ENCODE peak calls at places on chromosomes 5 and 9, in ten cellular contexts. One of them, this sample, is unnamed.
A peak's percentile ranks its signal among the peaks of the same experiment; 100 is the strongest.

GRCh38 chr5:95760291-95761191 is 29.4 kb downstream of the RHOBTB3 start:
- DNase-seq in DND-41: peak; percentile 29
- DNase-seq in A549: no peak
- DNase-seq in small intestine: peak; percentile 64
- DNase-seq in CD4-positive, alpha-beta T cell: no peak
- DNase-seq in cardiac muscle cell: no peak
- DNase-seq in sigmoid colon: no peak
- DNase-seq in A673: peak; percentile 45
- DNase-seq in GM23248: peak; percentile 93
- DNase-seq in fibroblast of lung: peak; percentile 100
- DNase-seq in this sample: no peak

GRCh38 chr9:87381050-87381711 is 116.5 kb upstream of the DAPK1 start:
- DNase-seq in DND-41: no peak
- DNase-seq in A549: no peak
- DNase-seq in small intestine: no peak
- DNase-seq in CD4-positive, alpha-beta T cell: no peak
- DNase-seq in cardiac muscle cell: no peak
- DNase-seq in sigmoid colon: no peak
- DNase-seq in A673: no peak
- DNase-seq in GM23248: peak; percentile 62
- DNase-seq in fibroblast of lung: peak; percentile 91
- DNase-seq in this sample: no peak

GRCh38 chr9:35490155-35490909 is 421 bp downstream of the RUSC2 start:
- DNase-seq in DND-41: no peak
- DNase-seq in A549: peak; percentile 53
- DNase-seq in small intestine: peak; percentile 34
- DNase-seq in CD4-positive, alpha-beta T cell: no peak
- DNase-seq in cardiac muscle cell: peak; percentile 27
- DNase-seq in sigmoid colon: peak; percentile 72
- DNase-seq in A673: peak; percentile 14
- DNase-seq in GM23248: peak; percentile 30
- DNase-seq in fibroblast of lung: no peak
- DNase-seq in this sample: no peak

GRCh38 chr5:165981721-165982120 is 2309.7 kb upstream of the WWC1 start:
- DNase-seq in DND-41: no peak
- DNase-seq in A549: no peak
- DNase-seq in small intestine: no peak
- DNase-seq in CD4-positive, alpha-beta T cell: no peak
- DNase-seq in cardiac muscle cell: no peak
- DNase-seq in sigmoid colon: no peak
- DNase-seq in A673: no peak
- DNase-seq in GM23248: no peak
- DNase-seq in fibroblast of lung: no peak
- DNase-seq in this sample: no peak

GRCh38 chr5:124745367-124746251 is 830 bp downstream of the ZNF608 start:
- DNase-seq in DND-41: no peak
- DNase-seq in A549: no peak
- DNase-seq in small intestine: peak; percentile 54
- DNase-seq in CD4-positive, alpha-beta T cell: no peak
- DNase-seq in cardiac muscle cell: peak; percentile 56
- DNase-seq in sigmoid colon: no peak
- DNase-seq in A673: no peak
- DNase-seq in GM23248: peak; percentile 62
- DNase-seq in fibroblast of lung: peak; percentile 72
- DNase-seq in this sample: no peak

GRCh38 chr5:149611327-149611726 is 30.0 kb downstream of the ARHGEF37 start:
- DNase-seq in DND-41: no peak
- DNase-seq in A549: no peak
- DNase-seq in small intestine: peak; percentile 90
- DNase-seq in CD4-positive, alpha-beta T cell: no peak
- DNase-seq in cardiac muscle cell: no peak
- DNase-seq in sigmoid colon: peak; percentile 76
- DNase-seq in A673: no peak
- DNase-seq in GM23248: peak; percentile 68
- DNase-seq in fibroblast of lung: peak; percentile 80
- DNase-seq in this sample: no peak

GRCh38 chr9:71876829-71877228 is 34.2 kb downstream of the ABHD17B start:
- DNase-seq in DND-41: no peak
- DNase-seq in A549: no peak
- DNase-seq in small intestine: no peak
- DNase-seq in CD4-positive, alpha-beta T cell: no peak
- DNase-seq in cardiac muscle cell: no peak
- DNase-seq in sigmoid colon: no peak
- DNase-seq in A673: no peak
- DNase-seq in GM23248: no peak
- DNase-seq in fibroblast of lung: no peak
- DNase-seq in this sample: no peak

GRCh38 chr9:126491256-126491879 is 122.4 kb upstream of the LMX1B start:
- DNase-seq in DND-41: peak; percentile 56
- DNase-seq in A549: no peak
- DNase-seq in small intestine: peak; percentile 61
- DNase-seq in CD4-positive, alpha-beta T cell: no peak
- DNase-seq in cardiac muscle cell: peak; percentile 76
- DNase-seq in sigmoid colon: no peak
- DNase-seq in A673: peak; percentile 75
- DNase-seq in GM23248: peak; percentile 81
- DNase-seq in fibroblast of lung: peak; percentile 46
- DNase-seq in this sample: no peak

GRCh38 chr9:101582593-101582992 is 12.2 kb downstream of the PPP3R2 start:
- DNase-seq in DND-41: no peak
- DNase-seq in A549: no peak
- DNase-seq in small intestine: no peak
- DNase-seq in CD4-positive, alpha-beta T cell: no peak
- DNase-seq in cardiac muscle cell: no peak
- DNase-seq in sigmoid colon: no peak
- DNase-seq in A673: no peak
- DNase-seq in GM23248: peak; percentile 89
- DNase-seq in fibroblast of lung: peak; percentile 40
- DNase-seq in this sample: no peak

GRCh38 chr5:92086059-92086811 is 703.1 kb upstream of the ARRDC3 start:
- DNase-seq in DND-41: no peak
- DNase-seq in A549: no peak
- DNase-seq in small intestine: no peak
- DNase-seq in CD4-positive, alpha-beta T cell: no peak
- DNase-seq in cardiac muscle cell: no peak
- DNase-seq in sigmoid colon: no peak
- DNase-seq in A673: no peak
- DNase-seq in GM23248: no peak
- DNase-seq in fibroblast of lung: no peak
- DNase-seq in this sample: no peak

GRCh38 chr5:149126898-149127297 is 14.4 kb upstream of the ABLIM3 start:
- DNase-seq in DND-41: no peak
- DNase-seq in A549: no peak
- DNase-seq in small intestine: no peak
- DNase-seq in CD4-positive, alpha-beta T cell: no peak
- DNase-seq in cardiac muscle cell: no peak
- DNase-seq in sigmoid colon: no peak
- DNase-seq in A673: no peak
- DNase-seq in GM23248: no peak
- DNase-seq in fibroblast of lung: no peak
- DNase-seq in this sample: no peak

GRCh38 chr5:36492998-36493655 is 113.3 kb upstream of the SLC1A3 start:
- DNase-seq in DND-41: no peak
- DNase-seq in A549: no peak
- DNase-seq in small intestine: no peak
- DNase-seq in CD4-positive, alpha-beta T cell: no peak
- DNase-seq in cardiac muscle cell: no peak
- DNase-seq in sigmoid colon: no peak
- DNase-seq in A673: no peak
- DNase-seq in GM23248: peak; percentile 46
- DNase-seq in fibroblast of lung: peak; percentile 82
- DNase-seq in this sample: no peak

GRCh38 chr5:150960791-150961396 is 56.1 kb upstream of the ZNF300 start:
- DNase-seq in DND-41: no peak
- DNase-seq in A549: no peak
- DNase-seq in small intestine: no peak
- DNase-seq in CD4-positive, alpha-beta T cell: no peak
- DNase-seq in cardiac muscle cell: no peak
- DNase-seq in sigmoid colon: no peak
- DNase-seq in A673: no peak
- DNase-seq in GM23248: no peak
- DNase-seq in fibroblast of lung: peak; percentile 2
- DNase-seq in this sample: no peak
- H3K9me3 ChIP-seq in DND-41: peaks cover 33% of the 10 kb centered on the region
- H3K9me3 ChIP-seq in A549: peaks cover 34% of the 10 kb centered on the region
- H3K9me3 ChIP-seq in small intestine: no peaks in the 10 kb centered on the region
- H3K9me3 ChIP-seq in CD4-positive, alpha-beta T cell: peaks cover 14% of the 10 kb centered on the region
- H3K9me3 ChIP-seq in cardiac muscle cell: peaks cover 6% of the 10 kb centered on the region
- H3K9me3 ChIP-seq in sigmoid colon: no peaks in the 10 kb centered on the region
- H3K9me3 ChIP-seq in A673: peaks cover 21% of the 10 kb centered on the region
- H3K9me3 ChIP-seq in GM23248: peaks cover 4% of the 10 kb centered on the region
- H3K9me3 ChIP-seq in fibroblast of lung: no peaks in the 10 kb centered on the region
- H3K9me3 ChIP-seq in this sample: no peaks in the 10 kb centered on the region

GRCh38 chr5:13648822-13649221 is 295.7 kb downstream of the DNAH5 start:
- DNase-seq in DND-41: no peak
- DNase-seq in A549: no peak
- DNase-seq in small intestine: no peak
- DNase-seq in CD4-positive, alpha-beta T cell: no peak
- DNase-seq in cardiac muscle cell: peak; percentile 17
- DNase-seq in sigmoid colon: no peak
- DNase-seq in A673: no peak
- DNase-seq in GM23248: peak; percentile 30
- DNase-seq in fibroblast of lung: peak; percentile 6
- DNase-seq in this sample: no peak
- H3K9me3 ChIP-seq in DND-41: no peaks in the 10 kb centered on the region
- H3K9me3 ChIP-seq in A549: no peaks in the 10 kb centered on the region
- H3K9me3 ChIP-seq in small intestine: no peaks in the 10 kb centered on the region
- H3K9me3 ChIP-seq in CD4-positive, alpha-beta T cell: peaks cover 3% of the 10 kb centered on the region
- H3K9me3 ChIP-seq in cardiac muscle cell: no peaks in the 10 kb centered on the region
- H3K9me3 ChIP-seq in sigmoid colon: no peaks in the 10 kb centered on the region
- H3K9me3 ChIP-seq in A673: peaks cover 3% of the 10 kb centered on the region
- H3K9me3 ChIP-seq in GM23248: no peaks in the 10 kb centered on the region
- H3K9me3 ChIP-seq in fibroblast of lung: no peaks in the 10 kb centered on the region
- H3K9me3 ChIP-seq in this sample: no peaks in the 10 kb centered on the region

GRCh38 chr5:179080724-179081123 is 20.6 kb downstream of the ZNF354C start:
- DNase-seq in DND-41: no peak
- DNase-seq in A549: no peak
- DNase-seq in small intestine: no peak
- DNase-seq in CD4-positive, alpha-beta T cell: no peak
- DNase-seq in cardiac muscle cell: no peak
- DNase-seq in sigmoid colon: no peak
- DNase-seq in A673: no peak
- DNase-seq in GM23248: no peak
- DNase-seq in fibroblast of lung: no peak
- DNase-seq in this sample: no peak
- H3K9me3 ChIP-seq in DND-41: peaks cover 20% of the 10 kb centered on the region
- H3K9me3 ChIP-seq in A549: peaks cover 93% of the 10 kb centered on the region
- H3K9me3 ChIP-seq in small intestine: peaks cover 3% of the 10 kb centered on the region
- H3K9me3 ChIP-seq in CD4-positive, alpha-beta T cell: peaks cover 98% of the 10 kb centered on the region
- H3K9me3 ChIP-seq in cardiac muscle cell: no peaks in the 10 kb centered on the region
- H3K9me3 ChIP-seq in sigmoid colon: peaks cover 65% of the 10 kb centered on the region
- H3K9me3 ChIP-seq in A673: peaks cover 87% of the 10 kb centered on the region
- H3K9me3 ChIP-seq in GM23248: peaks cover 46% of the 10 kb centered on the region
- H3K9me3 ChIP-seq in fibroblast of lung: peaks cover 17% of the 10 kb centered on the region
- H3K9me3 ChIP-seq in this sample: peaks cover 77% of the 10 kb centered on the region

DNA sequence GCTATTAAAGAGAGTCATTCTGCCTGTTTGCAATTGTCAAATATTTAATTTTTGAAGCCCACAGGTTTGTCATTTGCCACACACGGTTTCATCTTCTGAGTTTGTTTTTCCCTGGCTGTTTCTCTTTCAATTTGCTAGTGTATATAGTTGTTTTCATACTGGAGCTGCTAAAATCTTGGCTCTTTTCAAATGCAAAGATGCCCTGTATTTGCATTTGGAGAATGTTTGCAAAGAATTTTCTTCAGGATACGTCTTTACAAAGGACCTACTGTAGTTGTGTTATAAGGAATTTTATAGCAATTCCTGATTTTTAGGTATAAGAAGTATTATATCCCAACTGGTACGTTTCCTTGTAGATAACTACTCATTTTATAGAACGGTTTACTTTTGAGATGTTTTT is 48.0 kb downstream of the IZUMO3 start:
- DNase-seq in DND-41: no peak
- DNase-seq in A549: no peak
- DNase-seq in small intestine: no peak
- DNase-seq in CD4-positive, alpha-beta T cell: no peak
- DNase-seq in cardiac muscle cell: no peak
- DNase-seq in sigmoid colon: no peak
- DNase-seq in A673: no peak
- DNase-seq in GM23248: no peak
- DNase-seq in fibroblast of lung: no peak
- DNase-seq in this sample: no peak
- H3K9me3 ChIP-seq in DND-41: no peaks in the 10 kb centered on the region
- H3K9me3 ChIP-seq in A549: no peaks in the 10 kb centered on the region
- H3K9me3 ChIP-seq in small intestine: no peaks in the 10 kb centered on the region
- H3K9me3 ChIP-seq in CD4-positive, alpha-beta T cell: no peaks in the 10 kb centered on the region
- H3K9me3 ChIP-seq in cardiac muscle cell: no peaks in the 10 kb centered on the region
- H3K9me3 ChIP-seq in sigmoid colon: no peaks in the 10 kb centered on the region
- H3K9me3 ChIP-seq in A673: no peaks in the 10 kb centered on the region
- H3K9me3 ChIP-seq in GM23248: no peaks in the 10 kb centered on the region
- H3K9me3 ChIP-seq in fibroblast of lung: no peaks in the 10 kb centered on the region
- H3K9me3 ChIP-seq in this sample: no peaks in the 10 kb centered on the region

GRCh38 chr5:77631166-77631582 is 7.3 kb downstream of the OTP start:
- DNase-seq in DND-41: no peak
- DNase-seq in A549: no peak
- DNase-seq in small intestine: no peak
- DNase-seq in CD4-positive, alpha-beta T cell: no peak
- DNase-seq in cardiac muscle cell: no peak
- DNase-seq in sigmoid colon: no peak
- DNase-seq in A673: no peak
- DNase-seq in GM23248: no peak
- DNase-seq in fibroblast of lung: no peak
- DNase-seq in this sample: no peak

GRCh38 chr5:77629553-77630245 is 8.8 kb downstream of the OTP start:
- DNase-seq in DND-41: no peak
- DNase-seq in A549: no peak
- DNase-seq in small intestine: no peak
- DNase-seq in CD4-positive, alpha-beta T cell: no peak
- DNase-seq in cardiac muscle cell: no peak
- DNase-seq in sigmoid colon: no peak
- DNase-seq in A673: no peak
- DNase-seq in GM23248: peak; percentile 22
- DNase-seq in fibroblast of lung: no peak
- DNase-seq in this sample: no peak

GRCh38 chr5:77635073-77635472 is 3.4 kb downstream of the OTP start:
- DNase-seq in DND-41: no peak
- DNase-seq in A549: no peak
- DNase-seq in small intestine: no peak
- DNase-seq in CD4-positive, alpha-beta T cell: no peak
- DNase-seq in cardiac muscle cell: no peak
- DNase-seq in sigmoid colon: no peak
- DNase-seq in A673: no peak
- DNase-seq in GM23248: no peak
- DNase-seq in fibroblast of lung: no peak
- DNase-seq in this sample: no peak

GRCh38 chr5:77630246-77631165 is 8.0 kb downstream of the OTP start:
- DNase-seq in DND-41: no peak
- DNase-seq in A549: peak; percentile 85
- DNase-seq in small intestine: peak; percentile 34
- DNase-seq in CD4-positive, alpha-beta T cell: peak; percentile 27
- DNase-seq in cardiac muscle cell: peak; percentile 75
- DNase-seq in sigmoid colon: no peak
- DNase-seq in A673: peak; percentile 69
- DNase-seq in GM23248: peak; percentile 72
- DNase-seq in fibroblast of lung: peak; percentile 15
- DNase-seq in this sample: no peak

GRCh38 chr5:77632526-77633268 is 5.8 kb downstream of the OTP start:
- DNase-seq in DND-41: no peak
- DNase-seq in A549: no peak
- DNase-seq in small intestine: no peak
- DNase-seq in CD4-positive, alpha-beta T cell: no peak
- DNase-seq in cardiac muscle cell: no peak
- DNase-seq in sigmoid colon: no peak
- DNase-seq in A673: no peak
- DNase-seq in GM23248: no peak
- DNase-seq in fibroblast of lung: no peak
- DNase-seq in this sample: no peak
- H3K9me3 ChIP-seq in DND-41: peaks cover 8% of the 10 kb centered on the region
- H3K9me3 ChIP-seq in A549: no peaks in the 10 kb centered on the region
- H3K9me3 ChIP-seq in small intestine: peaks cover 2% of the 10 kb centered on the region
- H3K9me3 ChIP-seq in CD4-positive, alpha-beta T cell: peaks cover 22% of the 10 kb centered on the region
- H3K9me3 ChIP-seq in cardiac muscle cell: no peaks in the 10 kb centered on the region
- H3K9me3 ChIP-seq in sigmoid colon: no peaks in the 10 kb centered on the region
- H3K9me3 ChIP-seq in A673: no peaks in the 10 kb centered on the region
- H3K9me3 ChIP-seq in GM23248: no peaks in the 10 kb centered on the region
- H3K9me3 ChIP-seq in fibroblast of lung: no peaks in the 10 kb centered on the region
- H3K9me3 ChIP-seq in this sample: no peaks in the 10 kb centered on the region